ENCODE peak calls at places on chromosomes 4 and X, in six cellular contexts. One of them, this sample, is unnamed.

GRCh38 chr4:55993994-55994657 is 45.4 kb downstream of the CEP135 start:
- DNase-seq in fibroblast of villous mesenchyme: no peak
- DNase-seq in bronchial epithelial cell: no peak
- DNase-seq in AG10803: no peak
- DNase-seq in epithelial cell of esophagus: no peak
- DNase-seq in fibroblast of pulmonary artery: no peak
- DNase-seq in this sample: no peak

GRCh38 chr4:30962949-30963348 is 242.8 kb downstream of the PCDH7 start:
- DNase-seq in fibroblast of villous mesenchyme: peak
- DNase-seq in bronchial epithelial cell: peak
- DNase-seq in AG10803: no peak
- DNase-seq in epithelial cell of esophagus: peak
- DNase-seq in fibroblast of pulmonary artery: peak
- DNase-seq in this sample: no peak

GRCh38 chrX:35276115-35276514 is 333.5 kb downstream of the FAM47B start:
- DNase-seq in fibroblast of villous mesenchyme: no peak
- DNase-seq in bronchial epithelial cell: no peak
- DNase-seq in AG10803: no peak
- DNase-seq in epithelial cell of esophagus: no peak
- DNase-seq in fibroblast of pulmonary artery: no peak
- DNase-seq in this sample: no peak

GRCh38 chr4:120331486-120332281 is 265.0 kb upstream of the MAD2L1 start:
- DNase-seq in fibroblast of villous mesenchyme: no peak
- DNase-seq in bronchial epithelial cell: peak
- DNase-seq in AG10803: no peak
- DNase-seq in epithelial cell of esophagus: peak
- DNase-seq in fibroblast of pulmonary artery: no peak
- DNase-seq in this sample: no peak

GRCh38 chr4:172514801-172515200 is 653.8 kb upstream of the GALNT7 start:
- DNase-seq in fibroblast of villous mesenchyme: no peak
- DNase-seq in bronchial epithelial cell: no peak
- DNase-seq in AG10803: no peak
- DNase-seq in epithelial cell of esophagus: no peak
- DNase-seq in fibroblast of pulmonary artery: no peak
- DNase-seq in this sample: no peak

GRCh38 chr4:8403173-8403753 is 37.3 kb downstream of the ACOX3 start:
- DNase-seq in fibroblast of villous mesenchyme: peak
- DNase-seq in bronchial epithelial cell: peak
- DNase-seq in AG10803: peak
- DNase-seq in epithelial cell of esophagus: peak
- DNase-seq in fibroblast of pulmonary artery: peak
- DNase-seq in this sample: peak

GRCh38 chr4:182531555-182532162 is 288.5 kb downstream of the TENM3 start:
- DNase-seq in fibroblast of villous mesenchyme: no peak
- DNase-seq in bronchial epithelial cell: no peak
- DNase-seq in AG10803: peak
- DNase-seq in epithelial cell of esophagus: no peak
- DNase-seq in fibroblast of pulmonary artery: no peak
- DNase-seq in this sample: no peak

GRCh38 chrX:141989134-141989533 is 85.4 kb downstream of the MAGEC1 start:
- DNase-seq in fibroblast of villous mesenchyme: no peak
- DNase-seq in bronchial epithelial cell: no peak
- DNase-seq in AG10803: no peak
- DNase-seq in epithelial cell of esophagus: no peak
- DNase-seq in fibroblast of pulmonary artery: peak
- DNase-seq in this sample: no peak

GRCh38 chrX:154355094-154355775 is 19.2 kb downstream of the FLNA start:
- DNase-seq in fibroblast of villous mesenchyme: no peak
- DNase-seq in bronchial epithelial cell: no peak
- DNase-seq in AG10803: no peak
- DNase-seq in epithelial cell of esophagus: no peak
- DNase-seq in fibroblast of pulmonary artery: no peak
- DNase-seq in this sample: no peak

GRCh38 chr4:80112236-80112635 is 39.2 kb upstream of the ANTXR2 start:
- DNase-seq in fibroblast of villous mesenchyme: peak
- DNase-seq in bronchial epithelial cell: no peak
- DNase-seq in AG10803: peak
- DNase-seq in epithelial cell of esophagus: no peak
- DNase-seq in fibroblast of pulmonary artery: peak
- DNase-seq in this sample: no peak

GRCh38 chrX:130170752-130171445 is 863 bp upstream of the RAB33A start:
- DNase-seq in fibroblast of villous mesenchyme: peak
- DNase-seq in bronchial epithelial cell: no peak
- DNase-seq in AG10803: no peak
- DNase-seq in epithelial cell of esophagus: peak
- DNase-seq in fibroblast of pulmonary artery: no peak
- DNase-seq in this sample: peak

GRCh38 chr4:182644326-182645050 is 272.7 kb downstream of the DCTD start:
- DNase-seq in fibroblast of villous mesenchyme: no peak
- DNase-seq in bronchial epithelial cell: no peak
- DNase-seq in AG10803: peak
- DNase-seq in epithelial cell of esophagus: no peak
- DNase-seq in fibroblast of pulmonary artery: peak
- DNase-seq in this sample: no peak

GRCh38 chrX:41333744-41333993 is 293 bp upstream of the DDX3X start:
- DNase-seq in fibroblast of villous mesenchyme: peak
- DNase-seq in bronchial epithelial cell: peak
- DNase-seq in AG10803: peak
- DNase-seq in epithelial cell of esophagus: peak
- DNase-seq in fibroblast of pulmonary artery: peak
- DNase-seq in this sample: no peak

GRCh38 chrX:14922437-14922836 is 49.2 kb downstream of the MOSPD2 start:
- DNase-seq in fibroblast of villous mesenchyme: peak
- DNase-seq in bronchial epithelial cell: peak
- DNase-seq in AG10803: peak
- DNase-seq in epithelial cell of esophagus: peak
- DNase-seq in fibroblast of pulmonary artery: peak
- DNase-seq in this sample: no peak

GRCh38 chrX:17788439-17788838 is 51.1 kb downstream of the SCML1 start:
- DNase-seq in fibroblast of villous mesenchyme: peak
- DNase-seq in bronchial epithelial cell: peak
- DNase-seq in AG10803: peak
- DNase-seq in epithelial cell of esophagus: peak
- DNase-seq in fibroblast of pulmonary artery: peak
- DNase-seq in this sample: peak

GRCh38 chr4:72378901-72379300 is 190.1 kb downstream of the ADAMTS3 start:
- DNase-seq in fibroblast of villous mesenchyme: no peak
- DNase-seq in bronchial epithelial cell: no peak
- DNase-seq in AG10803: no peak
- DNase-seq in epithelial cell of esophagus: no peak
- DNase-seq in fibroblast of pulmonary artery: no peak
- DNase-seq in this sample: no peak
- H3K4me3 ChIP-seq in fibroblast of villous mesenchyme: no peak
- H3K4me3 ChIP-seq in bronchial epithelial cell: no peak
- H3K4me3 ChIP-seq in AG10803: no peak
- H3K4me3 ChIP-seq in epithelial cell of esophagus: no peak
- H3K4me3 ChIP-seq in fibroblast of pulmonary artery: no peak
- H3K4me3 ChIP-seq in this sample: no peak

GRCh38 chr4:60432911-60433310 is 767.2 kb upstream of the ADGRL3 start:
- DNase-seq in fibroblast of villous mesenchyme: no peak
- DNase-seq in bronchial epithelial cell: no peak
- DNase-seq in AG10803: no peak
- DNase-seq in epithelial cell of esophagus: no peak
- DNase-seq in fibroblast of pulmonary artery: no peak
- DNase-seq in this sample: no peak
- TF ChIP-seq CTCF in fibroblast of villous mesenchyme: no peak
- TF ChIP-seq CTCF in bronchial epithelial cell: no peak
- TF ChIP-seq CTCF in AG10803: no peak
- TF ChIP-seq CTCF in epithelial cell of esophagus: no peak
- TF ChIP-seq CTCF in fibroblast of pulmonary artery: no peak
- TF ChIP-seq CTCF in this sample: no peak

DNA sequence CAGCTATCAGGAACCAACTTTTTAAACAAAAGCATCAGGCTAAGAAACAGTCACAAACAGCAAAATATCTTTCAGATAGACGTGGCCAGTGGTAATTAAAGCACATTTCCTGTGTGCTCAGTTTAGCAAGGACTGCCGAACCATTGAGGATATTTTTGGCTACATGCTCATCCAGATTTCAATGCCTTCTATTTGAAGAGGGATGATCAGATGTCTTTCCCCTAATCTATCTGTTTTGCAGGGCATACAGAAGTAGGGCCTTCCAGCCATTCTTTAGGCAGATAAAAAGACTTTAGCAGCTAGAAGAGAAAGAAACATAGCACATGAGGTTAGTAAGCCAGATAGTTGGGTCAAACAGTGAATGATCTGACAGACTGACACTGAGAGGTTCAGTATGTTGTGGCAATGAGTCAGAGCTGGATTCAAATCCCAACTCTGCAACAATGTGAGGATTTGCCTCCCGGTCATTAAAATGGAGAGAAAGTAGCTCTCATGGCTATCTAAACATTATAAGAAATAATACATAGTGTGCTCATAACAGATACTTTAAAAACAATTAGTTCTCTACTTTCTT is 100.0 kb upstream of the PRKG2 start:
- DNase-seq in fibroblast of villous mesenchyme: no peak
- DNase-seq in bronchial epithelial cell: peak
- DNase-seq in AG10803: peak
- DNase-seq in epithelial cell of esophagus: peak
- DNase-seq in fibroblast of pulmonary artery: peak
- DNase-seq in this sample: no peak
- H3K4me3 ChIP-seq in fibroblast of villous mesenchyme: no peak
- H3K4me3 ChIP-seq in bronchial epithelial cell: no peak
- H3K4me3 ChIP-seq in AG10803: no peak
- H3K4me3 ChIP-seq in epithelial cell of esophagus: no peak
- H3K4me3 ChIP-seq in fibroblast of pulmonary artery: no peak
- H3K4me3 ChIP-seq in this sample: no peak

DNA sequence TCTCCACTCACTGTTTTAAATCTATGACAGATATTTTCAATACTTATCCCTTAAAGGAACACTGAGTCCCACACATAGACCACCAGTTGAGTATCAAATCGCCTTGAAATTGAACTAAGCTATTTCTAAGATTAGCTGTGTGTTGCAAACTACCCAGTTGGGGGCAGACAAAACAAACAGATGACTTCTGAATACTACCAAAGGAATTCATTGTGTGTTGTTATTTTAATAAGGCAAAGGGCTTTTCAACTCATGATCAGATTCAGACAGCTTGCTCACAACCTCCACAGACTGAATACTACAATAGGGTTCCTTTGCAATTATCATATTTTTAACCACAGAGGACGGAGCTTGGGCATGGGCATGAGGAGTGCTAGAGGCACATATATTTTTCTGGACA is 283.0 kb upstream of the GPC4 start:
- DNase-seq in fibroblast of villous mesenchyme: peak
- DNase-seq in bronchial epithelial cell: peak
- DNase-seq in AG10803: peak
- DNase-seq in epithelial cell of esophagus: peak
- DNase-seq in fibroblast of pulmonary artery: peak
- DNase-seq in this sample: no peak
- TF ChIP-seq CTCF in fibroblast of villous mesenchyme: no peak
- TF ChIP-seq CTCF in bronchial epithelial cell: no peak
- TF ChIP-seq CTCF in AG10803: no peak
- TF ChIP-seq CTCF in epithelial cell of esophagus: no peak
- TF ChIP-seq CTCF in fibroblast of pulmonary artery: peak
- TF ChIP-seq CTCF in this sample: no peak

DNA sequence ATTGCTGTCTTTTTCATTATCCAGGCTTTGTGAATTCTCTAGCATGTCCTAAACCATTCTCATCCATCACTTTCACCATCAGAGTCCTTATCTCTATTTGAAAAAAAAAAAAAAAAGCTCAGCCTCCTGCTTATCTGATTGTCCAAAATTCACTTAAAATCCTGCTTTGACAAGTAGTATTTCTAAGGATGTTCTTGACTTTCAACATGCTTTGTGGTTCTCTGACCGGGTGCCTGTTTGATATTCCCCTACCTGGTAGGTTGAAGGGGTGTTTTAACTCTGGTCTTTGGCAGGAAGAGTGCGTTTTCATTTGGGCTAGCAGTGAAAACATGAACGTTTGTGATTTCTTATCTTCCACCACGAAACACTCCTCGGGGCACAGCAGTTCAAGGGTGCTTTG is 17.3 kb upstream of the BBS12 start:
- DNase-seq in fibroblast of villous mesenchyme: no peak
- DNase-seq in bronchial epithelial cell: no peak
- DNase-seq in AG10803: no peak
- DNase-seq in epithelial cell of esophagus: no peak
- DNase-seq in fibroblast of pulmonary artery: no peak
- DNase-seq in this sample: no peak
- H3K4me3 ChIP-seq in fibroblast of villous mesenchyme: no peak
- H3K4me3 ChIP-seq in bronchial epithelial cell: no peak
- H3K4me3 ChIP-seq in AG10803: no peak
- H3K4me3 ChIP-seq in epithelial cell of esophagus: no peak
- H3K4me3 ChIP-seq in fibroblast of pulmonary artery: no peak
- H3K4me3 ChIP-seq in this sample: no peak

GRCh38 chrX:107448625-107449468 is 605 bp upstream of the FRMPD3 start:
- DNase-seq in fibroblast of villous mesenchyme: no peak
- DNase-seq in bronchial epithelial cell: no peak
- DNase-seq in AG10803: no peak
- DNase-seq in epithelial cell of esophagus: peak
- DNase-seq in fibroblast of pulmonary artery: no peak
- DNase-seq in this sample: no peak
- TF ChIP-seq CTCF in fibroblast of villous mesenchyme: no peak
- TF ChIP-seq CTCF in bronchial epithelial cell: no peak
- TF ChIP-seq CTCF in AG10803: no peak
- TF ChIP-seq CTCF in epithelial cell of esophagus: no peak
- TF ChIP-seq CTCF in fibroblast of pulmonary artery: no peak
- TF ChIP-seq CTCF in this sample: no peak

DNA sequence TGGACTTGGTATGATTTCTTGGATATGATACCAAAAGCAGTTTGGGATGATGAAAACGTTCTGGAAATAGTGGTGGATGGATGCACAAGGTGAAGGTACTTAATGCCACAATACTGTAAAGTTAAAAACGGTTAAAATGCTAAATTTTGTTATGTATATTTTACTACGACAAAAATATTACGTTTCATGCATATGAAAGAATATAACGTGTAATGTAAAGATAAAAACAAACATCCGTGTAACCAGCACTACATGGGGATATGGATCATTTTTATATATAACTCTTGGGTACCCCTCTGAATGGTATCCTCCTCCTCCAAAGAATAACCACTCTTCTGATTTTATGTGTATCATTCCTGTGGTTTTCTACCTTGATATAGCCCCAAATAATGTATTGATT is 862 bp upstream of the CENPU start:
- DNase-seq in fibroblast of villous mesenchyme: no peak
- DNase-seq in bronchial epithelial cell: no peak
- DNase-seq in AG10803: no peak
- DNase-seq in epithelial cell of esophagus: no peak
- DNase-seq in fibroblast of pulmonary artery: no peak
- DNase-seq in this sample: no peak
- H3K4me3 ChIP-seq in fibroblast of villous mesenchyme: peak
- H3K4me3 ChIP-seq in bronchial epithelial cell: peak
- H3K4me3 ChIP-seq in AG10803: no peak
- H3K4me3 ChIP-seq in epithelial cell of esophagus: peak
- H3K4me3 ChIP-seq in fibroblast of pulmonary artery: peak
- H3K4me3 ChIP-seq in this sample: peak

DNA sequence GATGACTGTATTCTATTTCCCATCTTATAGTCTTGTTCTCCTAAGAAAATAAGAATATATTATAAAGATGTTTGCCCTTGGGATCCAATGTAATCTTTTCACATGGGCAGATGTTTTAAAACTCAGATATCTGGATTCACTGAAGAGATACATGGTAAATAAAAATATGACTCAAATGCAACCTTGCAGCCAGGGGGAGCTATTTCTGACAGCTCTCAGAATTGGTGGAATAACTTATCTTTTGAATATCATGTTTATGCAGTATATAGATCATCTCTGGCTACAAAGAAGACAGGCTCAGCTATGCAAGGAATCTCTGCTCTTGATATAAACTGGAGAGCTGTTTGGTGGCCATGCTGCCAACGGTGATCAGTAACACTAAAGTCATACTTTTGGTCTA is 274.7 kb downstream of the GLUD2 start:
- DNase-seq in fibroblast of villous mesenchyme: no peak
- DNase-seq in bronchial epithelial cell: peak
- DNase-seq in AG10803: no peak
- DNase-seq in epithelial cell of esophagus: peak
- DNase-seq in fibroblast of pulmonary artery: no peak
- DNase-seq in this sample: no peak
- TF ChIP-seq CTCF in fibroblast of villous mesenchyme: no peak
- TF ChIP-seq CTCF in bronchial epithelial cell: peak
- TF ChIP-seq CTCF in AG10803: no peak
- TF ChIP-seq CTCF in epithelial cell of esophagus: peak
- TF ChIP-seq CTCF in fibroblast of pulmonary artery: peak
- TF ChIP-seq CTCF in this sample: no peak

GRCh38 chr4:174218127-174218790 is 65.2 kb downstream of the FBXO8 start:
- DNase-seq in fibroblast of villous mesenchyme: no peak
- DNase-seq in bronchial epithelial cell: no peak
- DNase-seq in AG10803: peak
- DNase-seq in epithelial cell of esophagus: no peak
- DNase-seq in fibroblast of pulmonary artery: peak
- DNase-seq in this sample: no peak
- H3K4me3 ChIP-seq in fibroblast of villous mesenchyme: peak
- H3K4me3 ChIP-seq in bronchial epithelial cell: no peak
- H3K4me3 ChIP-seq in AG10803: peak
- H3K4me3 ChIP-seq in epithelial cell of esophagus: no peak
- H3K4me3 ChIP-seq in fibroblast of pulmonary artery: peak
- H3K4me3 ChIP-seq in this sample: no peak